ENCODE peak calls at places on chromosomes 5 and 9, in four cellular contexts. Q is endothelial cell of umbilical vein, O is transverse colon, E is PC-9. F is an unnamed sample. For H3K4me1, the result is how much of the 10 kb centered on the place peaks cover.

GRCh38 chr9:130111805-130112204 is 58.1 kb downstream of the GPR107 start:
- DNase-seq in Q (no peak), O (no peak), E (no peak), F (no peak)

GRCh38 chr9:68595868-68596267 is 55.2 kb upstream of the TMEM252 start:
- DNase-seq in E (no peak), O (no peak), Q (no peak), F (no peak)

GRCh38 chr9:91954841-91955471 is 4.9 kb upstream of the ROR2 start:
- DNase-seq in E (peak), O (peak), Q (peak), F (peak)

GRCh38 chr9:86827893-86828292 is 119.4 kb downstream of the GAS1 start:
- DNase-seq in O (no peak), Q (no peak), E (no peak), F (no peak)

GRCh38 chr9:134209731-134210311 is 45.5 kb upstream of the RNU6ATAC start:
- DNase-seq in O (no peak), E (no peak), Q (no peak), F (no peak)

GRCh38 chr9:70131296-70131695 is 87.6 kb downstream of the MAMDC2 start:
- DNase-seq in O (no peak), Q (no peak), E (no peak), F (no peak)

GRCh38 chr5:177132504-177133118 is 962 bp upstream of the NSD1 start:
- DNase-seq in O (no peak), E (no peak), Q (no peak), F (peak)

GRCh38 chr5:67248703-67249589 is 52.3 kb upstream of the CD180 start:
- DNase-seq in E (no peak), O (peak), Q (peak), F (no peak)

GRCh38 chr5:149732500-149733128 is 2.5 kb downstream of the PPARGC1B start:
- DNase-seq in Q (no peak), O (peak), E (no peak), F (no peak)

GRCh38 chr9:123360161-123361085 is 4.4 kb downstream of the CRB2 start:
- DNase-seq in Q (no peak), O (peak), E (peak), F (peak)

GRCh38 chr9:80020056-80020455 is 448.3 kb downstream of the TLE4 start:
- DNase-seq in E (no peak), Q (no peak), O (no peak), F (no peak)

GRCh38 chr5:55636177-55636576 is 75.9 kb downstream of the SLC38A9 start:
- DNase-seq in E (no peak), O (no peak), Q (no peak), F (no peak)

GRCh38 chr5:154159343-154159742 is 31.2 kb upstream of the GALNT10 start:
- DNase-seq in E (no peak), Q (no peak), O (no peak), F (no peak)

GRCh38 chr5:66744040-66744439 is 147.8 kb downstream of the MAST4 start:
- DNase-seq in Q (no peak), E (no peak), O (no peak), F (no peak)

GRCh38 chr9:92378825-92379535 is 25.4 kb downstream of the OGN start:
- DNase-seq in Q (no peak), O (no peak), E (no peak), F (peak)

GRCh38 chr9:113614843-113615648 is 151.5 kb downstream of the RGS3 start:
- DNase-seq in E (no peak), O (no peak), Q (no peak), F (no peak)

GRCh38 chr5:56075361-56075760 is 80.6 kb upstream of the IL6ST start:
- DNase-seq in Q (peak), O (peak), E (no peak), F (no peak)

GRCh38 chr5:176174345-176175025 is 63.7 kb upstream of the SIMC1 start:
- DNase-seq in Q (no peak), E (no peak), O (no peak), F (no peak)

GRCh38 chr5:153641183-153641688 is 150.8 kb downstream of the GRIA1 start:
- DNase-seq in Q (no peak), O (no peak), E (no peak), F (no peak)

GRCh38 chr5:164256351-164256750 is 750.9 kb downstream of the MAT2B start:
- DNase-seq in Q (no peak), O (no peak), E (no peak), F (no peak)

GRCh38 chr9:116323012-116323411 is 169.4 kb downstream of the PAPPA start:
- DNase-seq in Q (no peak), E (no peak), O (no peak), F (no peak)

GRCh38 chr5:123700624-123701023 is 188.6 kb downstream of the CSNK1G3 start:
- DNase-seq in Q (peak), E (peak), O (no peak), F (peak)

GRCh38 chr9:98374385-98375051 is 119.1 kb upstream of the TBC1D2 start:
- DNase-seq in O (peak), Q (peak), E (peak), F (peak)

GRCh38 chr5:175385691-175386360 is 58.2 kb downstream of the DRD1 start:
- DNase-seq in O (no peak), E (no peak), Q (no peak), F (no peak)

GRCh38 chr5:149651686-149652085 is 70.4 kb downstream of the ARHGEF37 start:
- DNase-seq in E (no peak), O (no peak), Q (no peak), F (no peak)

GRCh38 chr5:138543730-138544104 is 681 bp upstream of the ETF1 start:
- DNase-seq in Q (no peak), E (no peak), O (no peak), F (no peak)

GRCh38 chr9:115167175-115167574 is 49.2 kb upstream of the TNC start:
- DNase-seq in Q (no peak), O (no peak), E (peak), F (no peak)

GRCh38 chr5:119873611-119874010 is 244.3 kb downstream of the FAM170A start:
- DNase-seq in E (no peak), O (no peak), Q (no peak), F (no peak)

GRCh38 chr5:118553662-118554061 is 434.7 kb downstream of the DTWD2 start:
- DNase-seq in O (no peak), E (no peak), Q (no peak), F (no peak)

GRCh38 chr9:105475302-105475701 is 27.5 kb downstream of the FSD1L start:
- DNase-seq in E (no peak), Q (peak), O (no peak), F (no peak)
- TF ChIP-seq CTCF in E (no peak), Q (peak), O (peak), F (peak)

GRCh38 chr9:127871531-127871930 is 5.9 kb downstream of the AK1 start:
- DNase-seq in Q (no peak), O (no peak), E (no peak), F (no peak)

GRCh38 chr9:127872492-127873222 is 4.8 kb downstream of the AK1 start:
- DNase-seq in Q (no peak), O (no peak), E (no peak), F (no peak)

GRCh38 chr9:127869310-127870152 is 7.9 kb downstream of the AK1 start:
- DNase-seq in Q (peak), E (peak), O (peak), F (peak)

GRCh38 chr9:127873223-127873691 is 4.2 kb downstream of the AK1 start:
- DNase-seq in E (no peak), Q (no peak), O (no peak), F (no peak)

GRCh38 chr9:127870887-127871286 is 6.6 kb downstream of the AK1 start:
- DNase-seq in Q (no peak), O (no peak), E (no peak), F (no peak)
- H3K4me1 ChIP-seq in Q (under half), O (under half), E (under half), F (under half)

GRCh38 chr5:91643796-91644195 is 260.7 kb upstream of the ARRDC3 start:
- DNase-seq in E (no peak), O (no peak), Q (no peak), F (no peak)
- TF ChIP-seq CTCF in E (no peak), O (no peak), Q (no peak), F (no peak)

GRCh38 chr9:14281136-14281795 is 32.7 kb downstream of the NFIB start:
- DNase-seq in Q (no peak), E (no peak), O (no peak), F (no peak)
- H3K4me1 ChIP-seq in Q (under half), E (under half), O (under half), F (under half)

GRCh38 chr5:69237877-69238276 is 3.2 kb downstream of the CDK7 start:
- DNase-seq in Q (no peak), E (no peak), O (no peak), F (no peak)

GRCh38 chr5:69238760-69239251 is 4.1 kb downstream of the CDK7 start:
- DNase-seq in Q (peak), O (no peak), E (peak), F (no peak)

GRCh38 chr5:69231281-69231680 is 3.4 kb upstream of the CDK7 start:
- DNase-seq in O (no peak), E (no peak), Q (no peak), F (no peak)

GRCh38 chr5:69231851-69232250 is 2.8 kb upstream of the CDK7 start:
- DNase-seq in O (no peak), E (no peak), Q (no peak), F (no peak)

GRCh38 chr5:69234457-69235268 is at the start of gene CDK7:
- DNase-seq in O (peak), E (peak), Q (peak), F (peak)
- TF ChIP-seq CTCF in O (no peak), E (no peak), Q (no peak), F (no peak)

F was measured in Caco-2.